ENCODE peak calls at places on chromosomes 11 and 22, in four cellular contexts. O is astrocyte of the spinal cord; I is activated CD8-positive, alpha-beta T cell treated with anti-CD3 and anti-CD28 coated beads for 36 hours; R is AG10803. E is an unnamed sample.

GRCh38 chr11:65309006-65309405 is 5.7 kb upstream of the CDC42EP2 start:
- DNase-seq in R (no peak), O (no peak), I (no peak), E (no peak)

GRCh38 chr11:3111919-3112690 is 53.0 kb downstream of the OSBPL5 start:
- DNase-seq in I (no peak), O (no peak), R (peak), E (no peak)

GRCh38 chr11:118911113-118911879 is 14.4 kb downstream of the BCL9L start:
- DNase-seq in I (peak), R (peak), O (peak), E (peak)

GRCh38 chr11:119699227-119699626 is 29.8 kb downstream of the NECTIN1 start:
- DNase-seq in R (peak), I (no peak), O (no peak), E (no peak)

GRCh38 chr11:107858217-107859070 is at the start of gene SLC35F2:
- DNase-seq in O (peak), I (peak), R (peak), E (peak)

GRCh38 chr22:44031111-44031963 is 7.2 kb downstream of the PARVB start:
- DNase-seq in O (no peak), R (no peak), I (peak), E (no peak)

GRCh38 chr22:40055143-40055926 is 60.6 kb downstream of the FAM83F start:
- DNase-seq in O (no peak), R (no peak), I (peak), E (no peak)

GRCh38 chr11:120781486-120782120 is 242.3 kb upstream of the TBCEL start:
- DNase-seq in O (no peak), R (no peak), I (no peak), E (no peak)

GRCh38 chr11:113991170-113991569 is 16.3 kb downstream of the HTR3A start:
- DNase-seq in O (peak), I (peak), R (no peak), E (peak)

GRCh38 chr22:41620646-41621098 is at the start of gene DESI1:
- DNase-seq in R (no peak), I (no peak), O (peak), E (no peak)

GRCh38 chr11:98029832-98030231 is 990.9 kb upstream of the CNTN5 start:
- DNase-seq in O (no peak), I (no peak), R (no peak), E (no peak)

GRCh38 chr11:44754876-44755552 is 28.3 kb downstream of the TSPAN18 start:
- DNase-seq in I (no peak), O (no peak), R (no peak), E (no peak)

GRCh38 chr22:37739000-37739399 is 42.2 kb downstream of the TRIOBP start:
- DNase-seq in R (peak), O (no peak), I (no peak), E (no peak)

GRCh38 chr22:42780070-42780540 is 59.4 kb upstream of the A4GALT start:
- DNase-seq in O (peak), R (peak), I (peak), E (peak)

GRCh38 chr22:37241351-37242142 is 2.5 kb downstream of the RAC2 start:
- DNase-seq in R (no peak), I (peak), O (no peak), E (no peak)

GRCh38 chr11:133945087-133945974 is 11.4 kb downstream of the IGSF9B start:
- DNase-seq in O (no peak), R (peak), I (peak), E (no peak)

GRCh38 chr22:41571786-41572185 is 11.0 kb downstream of the CSDC2 start:
- DNase-seq in O (no peak), R (no peak), I (no peak), E (no peak)

GRCh38 chr11:116445108-116446047 is 327.4 kb downstream of the BUD13 start:
- DNase-seq in R (no peak), I (no peak), O (no peak), E (no peak)

GRCh38 chr11:105588001-105588400 is 21.9 kb upstream of the GRIA4 start:
- DNase-seq in O (peak), I (no peak), R (peak), E (peak)

GRCh38 chr22:48376428-48376827 is 1451.2 kb downstream of the BRD1 start:
- DNase-seq in O (no peak), I (no peak), R (no peak), E (no peak)

GRCh38 chr11:469684-470667 is 19.9 kb downstream of the PTDSS2 start:
- DNase-seq in R (peak), O (peak), I (no peak), E (peak)
- TF ChIP-seq CTCF in R (peak), O (peak), I (no peak), E (peak)

DNA sequence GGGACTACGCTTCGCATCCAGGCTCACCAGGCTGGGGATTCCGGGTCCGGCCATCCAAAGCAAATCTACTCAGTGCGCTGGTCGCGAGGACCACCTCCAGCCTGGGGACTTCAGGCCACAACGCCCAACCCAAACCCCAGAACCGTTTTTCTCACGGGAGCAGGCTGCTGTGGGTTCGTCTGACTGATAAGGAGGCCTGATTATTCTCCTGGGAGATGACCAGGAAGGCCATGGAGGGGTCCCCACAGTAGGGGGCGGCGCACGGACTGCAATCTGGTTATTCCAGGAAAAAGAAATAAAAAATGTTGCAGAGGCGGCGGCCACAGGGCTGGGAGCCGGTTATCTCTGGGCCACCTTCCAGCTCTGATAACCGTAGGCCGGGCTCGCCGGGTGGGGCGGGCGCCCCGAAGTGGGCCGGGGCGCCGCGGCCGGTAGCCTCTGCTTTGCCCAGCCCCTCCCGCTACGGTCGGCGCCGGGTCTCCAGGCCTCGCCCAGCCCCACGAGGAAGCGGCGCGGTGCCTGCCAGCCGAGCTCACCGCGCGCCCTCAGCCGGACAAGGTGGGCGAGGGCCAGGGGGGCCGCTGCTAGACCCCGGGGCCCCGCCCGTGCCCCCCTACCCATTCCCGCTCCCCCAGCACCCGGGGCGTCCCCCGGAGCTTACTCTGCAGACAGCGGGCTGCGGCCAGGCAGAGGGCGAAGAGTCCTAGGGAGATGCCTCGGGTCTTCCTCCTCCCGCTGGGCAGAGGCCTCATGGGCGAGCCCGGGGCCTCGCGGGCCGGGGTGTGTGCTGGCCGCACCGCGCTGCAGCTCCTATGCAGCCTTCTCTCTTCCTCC is 450 bp downstream of the VSTM5 start:
- DNase-seq in O (peak), I (no peak), R (peak), E (no peak)
- TF ChIP-seq CTCF in O (peak), I (no peak), R (no peak), E (no peak)

GRCh38 chr11:15965562-15966250 is 390.6 kb downstream of the SOX6 start:
- DNase-seq in O (no peak), I (no peak), R (no peak), E (no peak)

GRCh38 chr11:15967166-15967565 is 389.2 kb downstream of the SOX6 start:
- DNase-seq in O (peak), I (no peak), R (no peak), E (no peak)

GRCh38 chr11:15958939-15959338 is 397.4 kb downstream of the SOX6 start:
- DNase-seq in O (no peak), R (no peak), I (no peak), E (no peak)

GRCh38 chr11:15967966-15968365 is 388.4 kb downstream of the SOX6 start:
- DNase-seq in R (peak), O (peak), I (no peak), E (no peak)

GRCh38 chr11:15963266-15963665 is 393.1 kb downstream of the SOX6 start:
- DNase-seq in O (no peak), R (no peak), I (no peak), E (no peak)
- TF ChIP-seq CTCF in O (no peak), R (no peak), I (no peak), E (no peak)

GRCh38 chr11:73137262-73137941 is 4.7 kb downstream of the FCHSD2 start:
- DNase-seq in O (no peak), I (no peak), R (no peak), E (no peak)
- TF ChIP-seq CTCF in O (no peak), I (peak), R (no peak), E (peak)

GRCh38 chr22:32308191-32308590 is 49.5 kb upstream of the RFPL3 start:
- DNase-seq in R (no peak), O (no peak), I (no peak), E (no peak)

GRCh38 chr22:32310777-32311176 is 46.9 kb upstream of the RFPL3 start:
- DNase-seq in O (no peak), I (no peak), R (no peak), E (no peak)

GRCh38 chr22:32308934-32309333 is 48.7 kb upstream of the RFPL3 start:
- DNase-seq in I (no peak), O (no peak), R (no peak), E (no peak)

GRCh38 chr22:32311551-32312071 is 46.1 kb upstream of the RFPL3 start:
- DNase-seq in R (no peak), O (no peak), I (no peak), E (no peak)

GRCh38 chr22:32309585-32310251 is 47.9 kb upstream of the RFPL3 start:
- DNase-seq in R (no peak), O (no peak), I (no peak), E (no peak)
- TF ChIP-seq CTCF in R (no peak), O (no peak), I (no peak), E (no peak)

GRCh38 chr11:746289-747175 is 732 bp upstream of the TALDO1 start:
- DNase-seq in I (peak), R (no peak), O (peak), E (no peak)

GRCh38 chr11:749731-750130 is 2.5 kb downstream of the TALDO1 start:
- DNase-seq in R (no peak), O (no peak), I (no peak), E (no peak)

GRCh38 chr11:742571-743201 is 4.6 kb upstream of the TALDO1 start:
- DNase-seq in I (no peak), R (no peak), O (no peak), E (no peak)

GRCh38 chr11:748007-748359 is 719 bp downstream of the TALDO1 start:
- DNase-seq in I (no peak), R (peak), O (no peak), E (no peak)

GRCh38 chr11:747176-748006 is at the start of gene TALDO1:
- DNase-seq in R (peak), I (peak), O (peak), E (peak)
- TF ChIP-seq CTCF in R (no peak), I (peak), O (peak), E (peak)

DNA sequence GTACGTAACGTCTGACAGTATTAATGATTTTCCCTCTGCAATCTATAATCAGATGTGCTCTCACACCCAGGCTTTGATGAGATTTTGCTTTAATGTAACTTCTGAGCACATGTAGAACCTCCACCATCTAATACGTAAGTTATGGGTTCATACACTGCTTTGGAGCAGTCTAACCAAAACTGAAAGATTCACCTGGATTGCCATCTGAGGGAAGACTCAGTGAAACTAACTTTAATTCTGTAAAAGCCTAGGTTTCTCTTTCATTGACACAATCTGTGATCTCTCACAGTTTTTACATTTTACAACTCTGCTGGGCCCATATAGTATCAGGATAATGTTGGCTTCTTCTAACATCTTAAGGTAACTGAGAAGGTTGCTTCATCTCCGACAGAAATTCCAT is 30.1 kb upstream of the MTNR1B start:
- DNase-seq in I (no peak), R (no peak), O (no peak), E (no peak)
- TF ChIP-seq CTCF in I (no peak), R (no peak), O (no peak), E (no peak)

GRCh38 chr11:61764606-61765260 is 12.3 kb downstream of the MYRF start:
- DNase-seq in I (no peak), O (no peak), R (no peak), E (no peak)
- TF ChIP-seq CTCF in I (no peak), O (no peak), R (no peak), E (no peak)

GRCh38 chr22:45103756-45104155 is 60.0 kb upstream of the NUP50 start:
- DNase-seq in R (no peak), I (no peak), O (no peak), E (no peak)
- TF ChIP-seq CTCF in R (peak), I (no peak), O (peak), E (peak)

GRCh38 chr11:17412488-17413180 is 24.2 kb upstream of the KCNJ11 start:
- DNase-seq in R (no peak), O (no peak), I (no peak), E (no peak)
- TF ChIP-seq CTCF in R (no peak), O (no peak), I (no peak), E (no peak)

E was measured in HFFc6.